ENCODE peak calls at places on chromosome 17, in four cellular contexts. C is effector memory CD4-positive, alpha-beta T cell; A is progenitor cell of endocrine pancreas; B is heart right ventricle. J is an unnamed sample.

GRCh38 chr17:39104046-39104445 is 47.4 kb downstream of the PLXDC1 start:
- DNase-seq in C (no peak), A (no peak), B (no peak), J (no peak)

GRCh38 chr17:927611-928461 is 51.7 kb downstream of the NXN start:
- DNase-seq in C (no peak), A (no peak), B (no peak), J (no peak)

GRCh38 chr17:83183150-83183820 is 103.9 kb downstream of the METRNL start:
- DNase-seq in C (no peak), A (no peak), B (no peak), J (no peak)

GRCh38 chr17:39927928-39928867 is 666 bp downstream of the LRRC3C start:
- DNase-seq in C (no peak), A (peak), B (peak), J (no peak)

GRCh38 chr17:77128895-77129567 is 11.7 kb upstream of the SEC14L1 start:
- DNase-seq in C (no peak), A (no peak), B (no peak), J (no peak)

GRCh38 chr17:57963149-57963511 is 7.9 kb upstream of the CUEDC1 start:
- DNase-seq in C (no peak), A (no peak), B (no peak), J (no peak)

GRCh38 chr17:50465171-50465570 is 3.5 kb downstream of the CHAD start:
- DNase-seq in C (no peak), A (no peak), B (no peak), J (peak)

GRCh38 chr17:61904094-61904710 is 23.6 kb downstream of the INTS2 start:
- DNase-seq in C (peak), A (no peak), B (no peak), J (no peak)

GRCh38 chr17:16980813-16981731 is 9.2 kb upstream of the TNFRSF13B start:
- DNase-seq in C (no peak), A (no peak), B (no peak), J (no peak)

GRCh38 chr17:19364699-19365498 is 2.4 kb upstream of the B9D1 start:
- DNase-seq in C (no peak), A (no peak), B (no peak), J (no peak)

GRCh38 chr17:16282522-16282921 is 65.5 kb downstream of the PIGL start:
- DNase-seq in C (no peak), A (no peak), B (no peak), J (no peak)

GRCh38 chr17:27663862-27664605 is 33.0 kb downstream of the LGALS9 start:
- DNase-seq in C (no peak), A (no peak), B (no peak), J (no peak)

GRCh38 chr17:55454906-55455474 is 33.4 kb upstream of the MMD start:
- DNase-seq in C (no peak), A (no peak), B (no peak), J (no peak)

GRCh38 chr17:63193827-63194226 is 227.8 kb downstream of the TANC2 start:
- DNase-seq in C (no peak), A (no peak), B (no peak), J (no peak)

GRCh38 chr17:73760186-73760758 is 116.0 kb upstream of the SDK2 start:
- DNase-seq in C (no peak), A (no peak), B (no peak), J (peak)

GRCh38 chr17:44218344-44219125 is 940 bp downstream of the UBTF start:
- DNase-seq in C (peak), A (peak), B (peak), J (peak)

GRCh38 chr17:17414316-17414937 is 62.4 kb upstream of the MED9 start:
- DNase-seq in C (no peak), A (no peak), B (no peak), J (no peak)

GRCh38 chr17:36850794-36851193 is 86.5 kb upstream of the LHX1 start:
- DNase-seq in C (no peak), A (no peak), B (no peak), J (no peak)

GRCh38 chr17:75503976-75504346 is 11.4 kb downstream of the CASKIN2 start:
- DNase-seq in C (no peak), A (no peak), B (no peak), J (no peak)

GRCh38 chr17:77530591-77530990 is 389.8 kb downstream of the SEC14L1 start:
- DNase-seq in C (no peak), A (no peak), B (no peak), J (no peak)

GRCh38 chr17:78783711-78784396 is 1.8 kb upstream of the CYTH1 start:
- DNase-seq in C (no peak), A (no peak), B (no peak), J (no peak)

GRCh38 chr17:47945080-47945479 is 3.7 kb downstream of the PNPO start:
- DNase-seq in C (no peak), A (no peak), B (no peak), J (no peak)

GRCh38 chr17:44004761-44005526 is 522 bp downstream of the NAGS start:
- DNase-seq in C (no peak), A (no peak), B (no peak), J (no peak)

GRCh38 chr17:1455291-1455747 is 713 bp downstream of the CRK start:
- DNase-seq in C (peak), A (peak), B (peak), J (peak)

GRCh38 chr17:72219136-72219823 is 98.5 kb downstream of the SOX9 start:
- DNase-seq in C (no peak), A (no peak), B (no peak), J (no peak)

GRCh38 chr17:28426081-28426519 is 20.1 kb upstream of the SLC46A1 start:
- DNase-seq in C (no peak), A (no peak), B (no peak), J (no peak)